ENCODE peak calls at places on chromosomes 6 and 20, in eight cellular contexts. R is SJCRH30, T is IMR-90, O is fibroblast of lung, C is cardiac muscle cell, V is hepatocyte, B is neuronal stem cell, Y is breast epithelium. G is an unnamed sample.

GRCh38 chr6:123909989-123910388 is 106.3 kb downstream of the NKAIN2 start:
- DNase-seq in R (no peak), T (no peak), O (no peak), C (no peak), V (no peak), B (no peak), Y (no peak), G (no peak)

GRCh38 chr6:165636015-165636414 is 27.0 kb downstream of the PDE10A start:
- DNase-seq in R (peak), T (peak), O (no peak), C (peak), V (no peak), B (no peak), Y (no peak), G (no peak)

GRCh38 chr6:5401845-5402738 is 140.8 kb downstream of the FARS2 start:
- DNase-seq in R (peak), T (peak), O (peak), C (peak), V (no peak), B (no peak), Y (no peak), G (no peak)

GRCh38 chr6:106180208-106180607 is 94.1 kb downstream of the PRDM1 start:
- DNase-seq in R (no peak), T (no peak), O (no peak), C (no peak), V (no peak), B (no peak), Y (no peak), G (no peak)

GRCh38 chr6:128230267-128230989 is 290.0 kb downstream of the PTPRK start:
- DNase-seq in R (no peak), T (no peak), O (no peak), C (no peak), V (no peak), B (no peak), Y (no peak), G (no peak)

GRCh38 chr6:15915508-15916178 is 213.2 kb upstream of the MYLIP start:
- DNase-seq in R (no peak), T (no peak), O (no peak), C (no peak), V (no peak), B (no peak), Y (no peak), G (peak)

GRCh38 chr20:34753706-34754461 is 49.7 kb downstream of the TP53INP2 start:
- DNase-seq in R (no peak), T (peak), O (peak), C (no peak), V (no peak), B (no peak), Y (no peak), G (no peak)

GRCh38 chr6:64996301-64996700 is 710.7 kb downstream of the EYS start:
- DNase-seq in R (no peak), T (no peak), O (no peak), C (no peak), V (no peak), B (no peak), Y (no peak), G (no peak)

GRCh38 chr6:52537001-52537753 is 39.7 kb downstream of the TRAM2 start:
- DNase-seq in R (peak), T (peak), O (no peak), C (no peak), V (no peak), B (no peak), Y (no peak), G (no peak)

GRCh38 chr6:52535711-52536423 is 41.0 kb downstream of the TRAM2 start:
- DNase-seq in R (no peak), T (no peak), O (no peak), C (no peak), V (no peak), B (no peak), Y (no peak), G (no peak)

GRCh38 chr6:52538252-52538905 is 38.5 kb downstream of the TRAM2 start:
- DNase-seq in R (no peak), T (no peak), O (no peak), C (no peak), V (no peak), B (no peak), Y (no peak), G (no peak)

GRCh38 chr6:52534966-52535390 is 41.9 kb downstream of the TRAM2 start:
- DNase-seq in R (no peak), T (no peak), O (no peak), C (no peak), V (no peak), B (no peak), Y (no peak), G (no peak)

GRCh38 chr6:52536424-52536916 is 40.4 kb downstream of the TRAM2 start:
- DNase-seq in R (no peak), T (no peak), O (no peak), C (no peak), V (no peak), B (no peak), Y (no peak), G (no peak)
- H3K27ac ChIP-seq in R (no peak), T (peak), O (peak), C (no peak), V (no peak), B (no peak), Y (no peak), G (no peak)

GRCh38 chr6:40860443-40860842 is 178.6 kb downstream of the UNC5CL start:
- DNase-seq in R (no peak), T (no peak), O (no peak), C (no peak), V (no peak), B (no peak), Y (no peak), G (no peak)
- H3K27ac ChIP-seq in R (no peak), T (no peak), O (no peak), C (no peak), V (no peak), B (no peak), Y (no peak), G (no peak)

GRCh38 chr6:121809211-121809610 is 373.8 kb downstream of the GJA1 start:
- DNase-seq in R (no peak), T (no peak), O (peak), C (peak), V (no peak), B (no peak), Y (no peak), G (no peak)
- H3K27ac ChIP-seq in R (no peak), T (peak), O (no peak), C (no peak), V (no peak), B (no peak), Y (no peak), G (no peak)

DNA sequence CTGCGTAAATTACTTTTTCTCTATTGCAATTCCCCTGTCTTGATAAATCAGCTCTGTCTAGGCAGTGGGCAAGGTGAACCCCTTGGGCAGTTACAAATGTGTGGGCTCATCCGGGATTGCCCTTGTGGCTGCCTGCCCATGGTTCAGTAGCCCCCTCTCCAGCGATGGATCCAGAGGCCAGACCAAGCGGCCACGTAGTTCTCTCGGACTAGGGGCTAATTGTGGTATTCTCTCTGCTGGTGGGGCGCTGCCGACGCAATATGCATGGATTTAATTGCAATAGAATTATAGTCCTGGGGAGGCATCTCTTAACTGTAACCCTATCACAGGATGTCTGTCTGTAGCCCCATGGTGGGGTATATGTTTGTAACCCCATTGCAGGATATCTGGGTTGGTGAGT is 64.3 kb upstream of the UNC93A start:
- DNase-seq in R (no peak), T (no peak), O (no peak), C (no peak), V (no peak), B (no peak), Y (no peak), G (no peak)
- H3K27ac ChIP-seq in R (no peak), T (no peak), O (no peak), C (no peak), V (no peak), B (no peak), Y (no peak), G (peak)

GRCh38 chr6:125296461-125296860 is 5.3 kb downstream of the HDDC2 start:
- DNase-seq in R (no peak), T (no peak), O (no peak), C (no peak), V (no peak), B (no peak), Y (no peak), G (no peak)
- H3K27ac ChIP-seq in R (no peak), T (no peak), O (no peak), C (no peak), V (no peak), B (no peak), Y (no peak), G (no peak)

DNA sequence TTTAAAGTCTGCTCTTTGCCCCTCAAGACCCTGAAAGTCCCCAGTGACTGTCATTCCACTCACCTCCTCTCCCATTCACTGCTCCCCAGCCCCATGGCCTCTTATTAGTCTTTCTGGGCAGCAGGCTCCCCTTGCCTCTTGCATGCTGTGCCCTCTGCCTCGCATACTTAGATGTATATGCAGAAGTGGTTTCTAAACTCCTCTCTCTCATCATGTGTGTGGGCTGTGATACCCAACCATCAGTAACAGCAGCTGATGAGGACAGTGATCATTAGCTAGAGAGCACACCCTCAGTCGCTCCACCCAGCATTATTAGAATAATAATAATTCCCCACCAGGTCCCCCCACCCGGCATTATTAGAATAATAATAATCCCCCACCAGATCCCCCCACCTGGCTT is 14.5 kb downstream of the PKIG start:
- DNase-seq in R (no peak), T (no peak), O (no peak), C (no peak), V (no peak), B (no peak), Y (no peak), G (no peak)
- H3K27ac ChIP-seq in R (no peak), T (no peak), O (no peak), C (no peak), V (no peak), B (no peak), Y (peak), G (no peak)

GRCh38 chr20:43988451-43988850 is 73.8 kb downstream of the TOX2 start:
- DNase-seq in R (no peak), T (peak), O (peak), C (no peak), V (no peak), B (no peak), Y (no peak), G (no peak)

GRCh38 chr20:43988867-43989266 is 74.2 kb downstream of the TOX2 start:
- DNase-seq in R (peak), T (peak), O (peak), C (no peak), V (no peak), B (no peak), Y (no peak), G (no peak)

GRCh38 chr20:43987531-43987930 is 72.9 kb downstream of the TOX2 start:
- DNase-seq in R (peak), T (no peak), O (no peak), C (no peak), V (no peak), B (no peak), Y (no peak), G (no peak)

GRCh38 chr20:43985608-43986316 is 71.1 kb downstream of the TOX2 start:
- DNase-seq in R (no peak), T (no peak), O (no peak), C (no peak), V (no peak), B (no peak), Y (no peak), G (no peak)

DNA sequence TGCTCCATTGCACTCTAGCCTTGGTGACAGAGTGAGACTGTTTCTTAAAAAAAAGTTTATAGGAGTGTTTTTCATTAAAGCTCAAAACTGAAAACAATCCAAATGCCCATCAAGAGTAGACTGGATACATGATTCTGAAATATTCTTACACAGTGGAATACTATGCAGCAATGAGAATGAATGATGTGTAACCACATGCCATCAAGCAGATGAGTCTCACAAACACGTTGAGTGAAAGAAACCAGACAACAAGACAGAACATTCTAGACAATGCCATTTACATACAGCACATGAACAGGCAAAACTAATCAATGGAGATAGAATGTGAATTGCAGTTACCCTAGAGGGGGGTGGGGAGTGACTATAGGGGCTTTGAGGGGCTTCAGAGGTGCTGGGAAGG is 72.4 kb downstream of the TOX2 start:
- DNase-seq in R (no peak), T (no peak), O (no peak), C (no peak), V (no peak), B (no peak), Y (no peak), G (no peak)
- H3K27ac ChIP-seq in R (peak), T (no peak), O (no peak), C (no peak), V (no peak), B (no peak), Y (no peak), G (no peak)

GRCh38 chr6:158909938-158910337 is 90.1 kb downstream of the RSPH3 start:
- DNase-seq in R (no peak), T (no peak), O (no peak), C (peak), V (no peak), B (no peak), Y (no peak), G (no peak)

GRCh38 chr6:158908596-158908995 is 89.4 kb upstream of the EZR start:
- DNase-seq in R (no peak), T (no peak), O (no peak), C (no peak), V (no peak), B (no peak), Y (no peak), G (no peak)

GRCh38 chr6:158910484-158911075 is 89.4 kb downstream of the RSPH3 start:
- DNase-seq in R (no peak), T (no peak), O (no peak), C (no peak), V (peak), B (peak), Y (no peak), G (no peak)

GRCh38 chr6:158912591-158912990 is 87.4 kb downstream of the RSPH3 start:
- DNase-seq in R (no peak), T (no peak), O (no peak), C (no peak), V (no peak), B (no peak), Y (no peak), G (no peak)

DNA sequence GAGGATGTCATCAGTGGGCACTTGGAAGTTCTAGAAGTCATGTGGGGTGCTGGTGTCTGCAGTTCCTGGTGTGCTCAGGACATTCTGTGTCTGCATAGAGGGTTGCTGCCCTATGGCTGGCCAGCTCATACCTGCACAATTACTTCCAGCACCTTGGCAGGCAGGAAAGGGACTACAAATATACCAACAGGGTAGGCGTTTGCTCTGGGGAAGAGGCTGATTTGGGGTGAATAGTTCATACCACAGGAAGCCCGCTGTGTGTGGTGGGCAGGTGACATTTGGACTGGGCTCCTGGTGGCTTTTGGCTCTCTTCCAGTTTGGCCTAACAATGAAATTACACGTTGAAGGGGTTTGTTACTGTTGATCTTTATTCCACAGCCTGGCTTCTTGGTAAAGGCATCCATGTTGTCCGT is 88.2 kb downstream of the RSPH3 start:
- DNase-seq in R (peak), T (no peak), O (no peak), C (no peak), V (no peak), B (no peak), Y (no peak), G (no peak)
- H3K27ac ChIP-seq in R (no peak), T (no peak), O (no peak), C (no peak), V (peak), B (no peak), Y (peak), G (no peak)